ENCODE peak calls at places on chromosomes 7 and 10, in six cellular contexts. Z is HCT116, D is thoracic aorta, V is iPS DF 6.9, S is PC-3, P is AG04450. F is an unnamed sample.

GRCh38 chr7:105951597-105951996 is 11.5 kb upstream of the CDHR3 start:
- DNase-seq in Z (no peak), D (no peak), S (no peak), P (no peak), V (no peak), F (no peak)

GRCh38 chr7:74306737-74307469 is 17.7 kb downstream of the CLIP2 start:
- DNase-seq in Z (no peak), D (no peak), P (no peak), S (peak; percentile 82), V (no peak), F (no peak)

GRCh38 chr10:122485670-122486069 is 24.3 kb downstream of the HTRA1 start:
- DNase-seq in S (no peak), V (no peak), Z (no peak), D (no peak), P (no peak), F (no peak)

GRCh38 chr10:71963756-71964668 is at the start of gene CHST3:
- DNase-seq in P (no peak), V (no peak), D (no peak), S (peak; percentile 37), Z (no peak), F (no peak)

GRCh38 chr10:16996530-16996964 is 133.1 kb downstream of the CUBN start:
- DNase-seq in Z (no peak), P (no peak), V (no peak), D (no peak), S (peak; percentile 43), F (no peak)

GRCh38 chr10:76251773-76252617 is 820.6 kb downstream of the LRMDA start:
- DNase-seq in S (no peak), D (no peak), Z (no peak), P (peak; percentile 97), V (no peak), F (no peak)

GRCh38 chr10:18583575-18584270 is 67.7 kb downstream of the NSUN6 start:
- DNase-seq in S (peak; percentile 25), V (no peak), Z (no peak), P (no peak), D (no peak), F (no peak)

GRCh38 chr7:157476201-157476600 is 139.4 kb downstream of the DNAJB6 start:
- DNase-seq in S (no peak), V (no peak), Z (no peak), D (no peak), P (no peak), F (no peak)

GRCh38 chr10:63217120-63217605 is 84.0 kb downstream of the NRBF2 start:
- DNase-seq in V (no peak), D (no peak), Z (peak; percentile 27), P (no peak), S (peak; percentile 92), F (no peak)

GRCh38 chr10:12401466-12401865 is 52.1 kb downstream of the CAMK1D start:
- DNase-seq in Z (no peak), V (no peak), S (no peak), D (no peak), P (no peak), F (no peak)

GRCh38 chr7:55100172-55100961 is 81.5 kb downstream of the EGFR start:
- DNase-seq in Z (no peak), P (no peak), D (peak; percentile 70), V (no peak), S (no peak), F (no peak)

GRCh38 chr7:116142850-116143249 is 67.5 kb upstream of the TES start:
- DNase-seq in Z (no peak), S (no peak), P (no peak), V (no peak), D (no peak), F (no peak)

GRCh38 chr10:69639291-69640195 is 9.5 kb downstream of the FAM241B start:
- DNase-seq in Z (peak; percentile 65), P (peak; percentile 32), V (peak; percentile 79), S (peak; percentile 87), D (no peak), F (peak; percentile 10)

GRCh38 chr10:31554556-31554955 is 235.5 kb downstream of the ZEB1 start:
- DNase-seq in Z (no peak), S (peak; percentile 67), D (no peak), P (peak; percentile 34), V (no peak), F (no peak)

GRCh38 chr7:135414850-135415439 is 95.0 kb downstream of the CNOT4 start:
- DNase-seq in V (peak; percentile 58), Z (peak; percentile 65), D (no peak), S (peak; percentile 70), P (peak; percentile 21), F (peak; percentile 21)

GRCh38 chr10:130485241-130485957 is 349.2 kb downstream of the GLRX3 start:
- DNase-seq in Z (no peak), S (no peak), D (no peak), V (no peak), P (no peak), F (no peak)

GRCh38 chr10:126851414-126851813 is 53.8 kb upstream of the DOCK1 start:
- DNase-seq in V (no peak), P (no peak), S (no peak), D (no peak), Z (no peak), F (no peak)

GRCh38 chr7:147579148-147579547 is 1011.4 kb upstream of the C7orf33 start:
- DNase-seq in V (no peak), S (peak; percentile 74), Z (no peak), D (no peak), P (no peak), F (no peak)

GRCh38 chr7:18667466-18667865 is 171.9 kb downstream of the HDAC9 start:
- DNase-seq in P (peak; percentile 47), Z (peak; percentile 63), S (peak; percentile 84), V (no peak), D (no peak), F (peak; percentile 26)

GRCh38 chr10:119368581-119368980 is 161.2 kb downstream of the GRK5 start:
- DNase-seq in D (no peak), V (no peak), P (no peak), S (no peak), Z (no peak), F (no peak)

GRCh38 chr10:119371704-119372663 is 164.6 kb downstream of the GRK5 start:
- DNase-seq in S (no peak), V (no peak), Z (no peak), D (no peak), P (no peak), F (no peak)

GRCh38 chr10:119368991-119369869 is 161.9 kb downstream of the GRK5 start:
- DNase-seq in D (no peak), V (no peak), S (no peak), Z (no peak), P (no peak), F (no peak)

GRCh38 chr10:119370046-119370770 is 162.8 kb downstream of the GRK5 start:
- DNase-seq in S (peak; percentile 2), P (peak; percentile 61), V (no peak), D (no peak), Z (no peak), F (no peak)

DNA sequence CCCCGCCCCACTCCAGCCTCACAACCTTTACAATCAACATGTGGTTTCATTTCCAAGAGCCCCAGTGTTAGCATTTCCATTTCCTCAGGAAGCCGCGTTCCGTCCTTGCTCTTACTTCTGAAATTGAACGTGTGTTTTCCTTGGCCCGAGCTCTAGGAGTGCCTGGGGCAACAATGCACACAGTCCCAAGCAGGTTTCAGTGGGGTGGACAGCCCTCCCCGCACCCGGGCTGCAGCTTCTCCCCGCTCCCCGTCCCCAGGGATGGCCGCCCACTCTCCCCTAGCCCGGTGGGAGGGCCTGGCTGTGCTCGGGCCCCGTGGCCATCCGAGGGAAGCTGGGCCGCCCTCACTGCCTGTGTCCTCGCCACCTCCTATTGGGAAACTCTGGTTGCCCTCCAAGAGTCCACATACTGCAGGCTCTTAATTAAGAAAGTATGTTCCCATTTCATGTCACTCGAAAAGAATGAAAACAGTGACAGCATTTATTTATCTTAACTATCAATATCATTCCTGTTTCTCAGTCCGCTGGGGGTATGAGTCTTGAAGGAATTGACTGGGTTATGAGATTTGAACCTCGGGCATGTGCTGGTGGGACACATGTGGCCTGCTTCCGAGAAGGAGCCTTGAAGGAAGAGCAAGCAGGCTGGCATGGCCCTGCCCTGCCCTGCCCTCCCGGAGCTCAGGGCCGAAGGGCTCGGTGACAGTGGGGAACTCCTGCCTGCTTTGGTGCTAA is 163.8 kb downstream of the GRK5 start:
- DNase-seq in P (peak; percentile 66), S (no peak), V (no peak), D (peak; percentile 55), Z (no peak), F (no peak)
- H3K4me3 ChIP-seq in P (peak overlapping the region; percentile 12), S (no peak overlapping the region), V (no peak overlapping the region), D (peak overlapping the region; percentile 58), Z (no peak overlapping the region), F (no peak overlapping the region)

DNA sequence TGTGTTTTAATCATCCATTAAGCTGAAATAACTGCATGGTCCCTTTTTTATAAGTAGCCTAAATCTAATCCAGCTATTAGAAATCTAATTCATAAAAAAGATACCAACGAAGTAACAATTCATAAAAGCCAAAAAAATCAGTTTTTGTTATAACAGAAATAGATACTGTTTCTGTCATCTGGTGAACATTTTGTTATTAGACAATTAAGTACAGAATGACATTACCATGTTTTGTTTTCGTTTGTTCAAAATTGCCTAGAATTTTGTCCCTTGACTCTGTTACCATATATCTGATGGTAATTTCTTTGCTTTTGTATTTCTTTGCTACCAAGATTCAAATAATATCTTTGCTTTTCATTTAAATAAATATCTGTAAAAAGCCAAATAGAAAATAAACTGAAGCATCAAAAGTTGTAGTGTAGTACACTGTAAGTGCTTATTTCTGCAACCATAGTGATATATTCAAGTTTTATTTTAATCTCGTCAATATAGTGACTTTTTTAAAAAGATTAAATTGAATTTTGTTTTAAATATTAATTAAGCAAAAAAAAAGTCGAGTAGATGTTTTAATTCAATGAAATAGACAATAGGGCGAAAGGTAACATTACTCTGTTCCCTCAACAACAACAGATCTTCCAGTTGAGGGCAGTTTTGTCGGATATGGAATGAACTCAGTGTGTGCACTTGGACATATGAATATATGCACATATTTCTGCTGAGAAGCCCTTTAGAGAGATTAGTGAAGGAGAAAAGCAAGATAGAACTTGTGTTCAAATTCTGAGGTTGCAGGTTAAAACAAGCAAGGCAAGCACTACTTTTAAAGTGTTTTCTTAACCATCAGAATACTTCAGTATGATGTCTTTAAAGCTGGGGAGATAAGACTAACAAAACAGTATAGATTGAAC is 7.9 kb upstream of the IGF2BP3 start:
- DNase-seq in Z (no peak), V (no peak), P (no peak), D (no peak), S (no peak), F (no peak)
- H3K4me3 ChIP-seq in Z (no peak overlapping the region), V (no peak overlapping the region), P (no peak overlapping the region), D (no peak overlapping the region), S (no peak overlapping the region), F (no peak overlapping the region)

GRCh38 chr7:29565186-29565540 is 1.5 kb downstream of the PRR15 start:
- DNase-seq in V (no peak), S (no peak), Z (no peak), P (no peak), D (no peak), F (no peak)

GRCh38 chr7:29567174-29567573 is 3.5 kb downstream of the PRR15 start:
- DNase-seq in Z (no peak), V (no peak), S (no peak), D (no peak), P (no peak), F (no peak)

GRCh38 chr7:29564455-29565185 is 985 bp downstream of the PRR15 start:
- DNase-seq in V (no peak), S (peak; percentile 92), Z (no peak), P (no peak), D (no peak), F (no peak)

GRCh38 chr7:29565634-29565981 is 2.0 kb downstream of the PRR15 start:
- DNase-seq in S (no peak), V (no peak), Z (no peak), P (no peak), D (no peak), F (no peak)

GRCh38 chr7:29565982-29566746 is 2.5 kb downstream of the PRR15 start:
- DNase-seq in Z (no peak), S (no peak), D (no peak), P (no peak), V (no peak), F (no peak)
- H3K4me3 ChIP-seq in Z (no peak overlapping the region), S (peak overlapping the region; percentile 83), D (peak overlapping the region; percentile 77), P (peak overlapping the region; percentile 31), V (peak overlapping the region; percentile 15), F (peak overlapping the region; percentile 46)

GRCh38 chr7:140153666-140154161 is 23.1 kb downstream of the KDM7A start:
- DNase-seq in P (no peak), S (no peak), V (no peak), Z (no peak), D (no peak), F (no peak)
- H3K4me3 ChIP-seq in P (no peak overlapping the region), S (no peak overlapping the region), V (no peak overlapping the region), Z (no peak overlapping the region), D (no peak overlapping the region), F (no peak overlapping the region)

F was measured in retinal pigment epithelial cell.